ENCODE peak calls at places on chromosomes 16 and 17, in nine cellular contexts. Q, S, M, K, U, C, P, B and A are unnamed samples.
A peak's percentile ranks its signal among the peaks of the same experiment; 100 is the strongest.

GRCh38 chr16:4800290-4801041 is 2.0 kb downstream of the ROGDI start:
- DNase-seq in Q (no peak), S (no peak), M (no peak), K (peak; percentile 85), U (peak; percentile 39), C (no peak), P (peak; percentile 69), B (peak; percentile 87), A (no peak)

GRCh38 chr17:29358421-29358820 is 31.7 kb upstream of the TAOK1 start:
- DNase-seq in Q (no peak), S (no peak), M (no peak), K (no peak), U (no peak), C (no peak), P (no peak), B (no peak), A (no peak)

GRCh38 chr16:30183961-30184429 is 593 bp downstream of the CORO1A start:
- DNase-seq in Q (peak; percentile 88), S (no peak), M (no peak), K (peak; percentile 94), U (no peak), C (no peak), P (peak; percentile 40), B (peak; percentile 85), A (no peak)

GRCh38 chr17:74391771-74392170 is 24.5 kb downstream of the GPR142 start:
- DNase-seq in Q (no peak), S (no peak), M (no peak), K (no peak), U (no peak), C (no peak), P (no peak), B (no peak), A (no peak)

GRCh38 chr16:4776141-4776705 is 9.3 kb upstream of the ZNF500 start:
- DNase-seq in Q (no peak), S (no peak), M (no peak), K (no peak), U (no peak), C (no peak), P (no peak), B (no peak), A (no peak)

GRCh38 chr16:53967172-53967571 is 263.2 kb downstream of the FTO start:
- DNase-seq in Q (no peak), S (no peak), M (no peak), K (no peak), U (no peak), C (no peak), P (no peak), B (no peak), A (no peak)

GRCh38 chr17:82754297-82755208 is 2.7 kb downstream of the TBCD start:
- DNase-seq in Q (peak; percentile 52), S (peak; percentile 49), M (peak; percentile 64), K (no peak), U (no peak), C (no peak), P (no peak), B (no peak), A (no peak)

GRCh38 chr17:78568494-78569115 is 8.6 kb downstream of the DNAH17 start:
- DNase-seq in Q (no peak), S (no peak), M (peak; percentile 30), K (no peak), U (no peak), C (no peak), P (no peak), B (no peak), A (no peak)

GRCh38 chr17:61625564-61625963 is 34.5 kb upstream of the NACA2 start:
- DNase-seq in Q (no peak), S (no peak), M (no peak), K (no peak), U (no peak), C (no peak), P (no peak), B (no peak), A (no peak)

GRCh38 chr16:78407191-78407590 is 307.7 kb downstream of the WWOX start:
- DNase-seq in Q (no peak), S (no peak), M (no peak), K (no peak), U (no peak), C (no peak), P (no peak), B (no peak), A (no peak)

GRCh38 chr16:27430923-27431484 is 29.0 kb downstream of the IL21R start:
- DNase-seq in Q (peak; percentile 70), S (peak; percentile 8), M (no peak), K (peak; percentile 86), U (no peak), C (peak; percentile 7), P (no peak), B (no peak), A (peak; percentile 51)

GRCh38 chr17:37168731-37169353 is 206.9 kb upstream of the C17orf78 start:
- DNase-seq in Q (no peak), S (no peak), M (no peak), K (no peak), U (no peak), C (no peak), P (no peak), B (no peak), A (no peak)

GRCh38 chr17:4948997-4949320 is 629 bp upstream of the PFN1 start:
- DNase-seq in Q (peak; percentile 93), S (peak; percentile 70), M (peak; percentile 85), K (peak; percentile 95), U (peak; percentile 70), C (peak; percentile 60), P (peak; percentile 87), B (peak; percentile 96), A (peak; percentile 91)

GRCh38 chr16:27446721-27447120 is 44.7 kb downstream of the IL21R start:
- DNase-seq in Q (no peak), S (no peak), M (no peak), K (peak; percentile 63), U (no peak), C (no peak), P (no peak), B (no peak), A (no peak)

GRCh38 chr16:79599837-79600635 is 501 bp downstream of the MAF start:
- DNase-seq in Q (peak; percentile 31), S (no peak), M (peak; percentile 58), K (peak; percentile 23), U (peak; percentile 36), C (peak; percentile 47), P (peak; percentile 75), B (peak; percentile 88), A (peak; percentile 76)

GRCh38 chr17:33192961-33193911 is 99.9 kb downstream of the ASIC2 start:
- DNase-seq in Q (no peak), S (no peak), M (no peak), K (no peak), U (no peak), C (no peak), P (no peak), B (no peak), A (no peak)

GRCh38 chr16:22397459-22397858 is 23.0 kb upstream of the CDR2 start:
- DNase-seq in Q (no peak), S (no peak), M (peak; percentile 69), K (no peak), U (peak; percentile 64), C (no peak), P (no peak), B (no peak), A (no peak)

GRCh38 chr16:67349172-67349571 is 22.6 kb downstream of the LRRC36 start:
- DNase-seq in Q (peak; percentile 67), S (no peak), M (no peak), K (peak; percentile 24), U (no peak), C (no peak), P (no peak), B (no peak), A (no peak)
- TF ChIP-seq CTCF in Q (peak; percentile 88), S (no peak), M (peak; percentile 52), K (peak; percentile 32), U (no peak), C (peak; percentile 40), P (peak; percentile 55), B (peak; percentile 33), A (peak; percentile 69)

DNA sequence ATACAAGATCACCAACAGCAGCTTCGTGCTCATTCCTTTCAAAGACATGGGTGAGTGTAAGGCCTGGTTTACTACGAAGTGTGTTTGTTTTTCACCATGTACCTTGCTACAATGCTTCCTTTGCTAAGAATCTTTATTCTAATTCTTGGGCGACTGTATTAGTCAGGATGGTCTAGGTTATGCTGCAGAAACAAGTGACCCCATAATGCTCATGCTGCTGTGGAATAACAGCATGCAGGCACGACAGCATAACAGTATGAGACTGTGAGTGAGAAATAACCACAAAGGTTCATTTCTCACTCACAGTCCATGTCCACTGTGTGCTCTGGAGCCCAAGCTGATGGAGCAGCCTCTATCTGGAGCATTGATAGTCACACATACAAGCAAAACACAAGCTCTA is 38.0 kb downstream of the TMC7 start:
- DNase-seq in Q (no peak), S (no peak), M (no peak), K (no peak), U (no peak), C (no peak), P (no peak), B (no peak), A (no peak)
- TF ChIP-seq CTCF in Q (no peak), S (no peak), M (no peak), K (no peak), U (no peak), C (no peak), P (no peak), B (no peak), A (no peak)

GRCh38 chr16:72961115-72961832 is 86.7 kb downstream of the ZFHX3 start:
- DNase-seq in Q (no peak), S (no peak), M (peak; percentile 43), K (no peak), U (no peak), C (no peak), P (no peak), B (no peak), A (no peak)
- TF ChIP-seq CTCF in Q (peak; percentile 37), S (no peak), M (peak; percentile 64), K (no peak), U (peak; percentile 36), C (peak; percentile 45), P (no peak), B (no peak), A (peak; percentile 63)

DNA sequence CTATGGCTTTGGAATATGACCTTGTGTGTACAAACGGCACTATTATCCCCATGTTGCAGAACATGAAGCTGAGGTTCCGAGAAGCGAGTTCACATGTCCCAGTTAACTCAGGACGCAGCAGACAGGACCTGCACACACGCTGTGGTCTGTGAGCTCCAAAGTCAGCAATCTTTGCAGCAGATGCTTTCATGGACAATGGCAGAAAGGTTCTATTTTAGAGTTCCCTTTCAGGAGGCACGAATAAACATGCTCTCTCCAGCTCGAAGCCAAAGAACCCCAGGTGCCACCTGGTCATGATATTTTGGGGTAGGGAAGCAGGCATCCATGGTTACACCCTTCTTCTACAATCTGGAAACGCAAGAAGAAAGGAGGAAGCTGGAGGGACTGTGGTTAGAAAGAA is 412.0 kb downstream of the TMEM114 start:
- DNase-seq in Q (no peak), S (no peak), M (no peak), K (no peak), U (no peak), C (no peak), P (no peak), B (no peak), A (no peak)
- TF ChIP-seq CTCF in Q (no peak), S (no peak), M (no peak), K (no peak), U (no peak), C (no peak), P (no peak), B (no peak), A (no peak)